ENCODE peak calls at places on chromosomes 16 and 17, in six cellular contexts. One of them, this sample, is unnamed.

GRCh38 chr16:87233928-87234327 is 83.3 kb downstream of the C16orf95 start:
- DNase-seq in PC-9: no peak
- DNase-seq in MM.1S: no peak
- DNase-seq in GM23248: peak; percentile 61
- DNase-seq in HCT116: no peak
- DNase-seq in PC-3: no peak
- DNase-seq in this sample: peak; percentile 48

GRCh38 chr16:35102780-35103403 is 1643.5 kb downstream of the TP53TG3F start:
- DNase-seq in PC-9: peak; percentile 48
- DNase-seq in MM.1S: no peak
- DNase-seq in GM23248: peak; percentile 0
- DNase-seq in HCT116: no peak
- DNase-seq in PC-3: no peak
- DNase-seq in this sample: peak; percentile 16

GRCh38 chr17:14922421-14922820 is 342.7 kb downstream of the PMP22 start:
- DNase-seq in PC-9: no peak
- DNase-seq in MM.1S: no peak
- DNase-seq in GM23248: peak; percentile 45
- DNase-seq in HCT116: no peak
- DNase-seq in PC-3: no peak
- DNase-seq in this sample: no peak

GRCh38 chr16:84176192-84177053 is 10.4 kb downstream of the TAF1C start:
- DNase-seq in PC-9: no peak
- DNase-seq in MM.1S: no peak
- DNase-seq in GM23248: no peak
- DNase-seq in HCT116: no peak
- DNase-seq in PC-3: no peak
- DNase-seq in this sample: no peak

GRCh38 chr17:83105512-83105911 is 26.1 kb downstream of the METRNL start:
- DNase-seq in PC-9: no peak
- DNase-seq in MM.1S: no peak
- DNase-seq in GM23248: peak; percentile 58
- DNase-seq in HCT116: no peak
- DNase-seq in PC-3: no peak
- DNase-seq in this sample: no peak

GRCh38 chr17:8288336-8289102 is at the start of gene RANGRF:
- DNase-seq in PC-9: peak; percentile 86
- DNase-seq in MM.1S: peak; percentile 91
- DNase-seq in GM23248: peak; percentile 95
- DNase-seq in HCT116: peak; percentile 62
- DNase-seq in PC-3: peak; percentile 67
- DNase-seq in this sample: peak; percentile 98

GRCh38 chr16:87957296-87958069 is 6.2 kb downstream of the BANP start:
- DNase-seq in PC-9: no peak
- DNase-seq in MM.1S: no peak
- DNase-seq in GM23248: no peak
- DNase-seq in HCT116: no peak
- DNase-seq in PC-3: no peak
- DNase-seq in this sample: no peak

GRCh38 chr17:42276609-42277341 is 584 bp upstream of the STAT5B start:
- DNase-seq in PC-9: peak; percentile 54
- DNase-seq in MM.1S: no peak
- DNase-seq in GM23248: peak; percentile 84
- DNase-seq in HCT116: no peak
- DNase-seq in PC-3: no peak
- DNase-seq in this sample: peak; percentile 66

DNA sequence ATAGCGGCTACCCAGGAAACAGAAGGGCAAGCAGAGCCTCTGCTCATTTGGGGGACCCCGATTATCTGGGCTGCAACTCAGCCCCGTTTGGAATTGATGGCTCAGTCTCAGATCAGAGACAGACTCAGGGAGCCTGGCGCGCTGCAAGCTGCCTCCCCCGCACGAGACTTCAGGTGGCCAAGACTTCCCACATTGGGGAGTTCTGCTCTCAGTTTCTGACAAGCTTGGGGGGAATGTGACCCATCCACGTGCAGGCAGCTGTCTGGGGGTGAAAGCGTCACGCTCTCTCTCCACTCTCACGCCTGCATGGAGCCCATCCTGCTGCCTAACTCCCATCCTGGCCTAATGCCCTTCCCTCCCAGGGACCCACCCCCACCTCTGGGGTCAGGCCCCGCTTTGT is 157.6 kb upstream of the GSE1 start:
- DNase-seq in PC-9: no peak
- DNase-seq in MM.1S: no peak
- DNase-seq in GM23248: no peak
- DNase-seq in HCT116: no peak
- DNase-seq in PC-3: no peak
- DNase-seq in this sample: no peak
- H3K9me2 ChIP-seq in PC-9: no peaks in the 10 kb centered on the region
- H3K9me2 ChIP-seq in MM.1S: no peaks in the 10 kb centered on the region
- H3K9me2 ChIP-seq in GM23248: no peaks in the 10 kb centered on the region
- H3K9me2 ChIP-seq in HCT116: no peaks in the 10 kb centered on the region
- H3K9me2 ChIP-seq in PC-3: no peaks in the 10 kb centered on the region
- H3K9me2 ChIP-seq in this sample: no peaks in the 10 kb centered on the region

GRCh38 chr17:74951065-74951464 is 15.4 kb downstream of the OTOP3 start:
- DNase-seq in PC-9: no peak
- DNase-seq in MM.1S: no peak
- DNase-seq in GM23248: no peak
- DNase-seq in HCT116: no peak
- DNase-seq in PC-3: no peak
- DNase-seq in this sample: no peak
- H3K9me2 ChIP-seq in PC-9: no peaks in the 10 kb centered on the region
- H3K9me2 ChIP-seq in MM.1S: no peaks in the 10 kb centered on the region
- H3K9me2 ChIP-seq in GM23248: no peaks in the 10 kb centered on the region
- H3K9me2 ChIP-seq in HCT116: no peaks in the 10 kb centered on the region
- H3K9me2 ChIP-seq in PC-3: no peaks in the 10 kb centered on the region
- H3K9me2 ChIP-seq in this sample: no peaks in the 10 kb centered on the region

DNA sequence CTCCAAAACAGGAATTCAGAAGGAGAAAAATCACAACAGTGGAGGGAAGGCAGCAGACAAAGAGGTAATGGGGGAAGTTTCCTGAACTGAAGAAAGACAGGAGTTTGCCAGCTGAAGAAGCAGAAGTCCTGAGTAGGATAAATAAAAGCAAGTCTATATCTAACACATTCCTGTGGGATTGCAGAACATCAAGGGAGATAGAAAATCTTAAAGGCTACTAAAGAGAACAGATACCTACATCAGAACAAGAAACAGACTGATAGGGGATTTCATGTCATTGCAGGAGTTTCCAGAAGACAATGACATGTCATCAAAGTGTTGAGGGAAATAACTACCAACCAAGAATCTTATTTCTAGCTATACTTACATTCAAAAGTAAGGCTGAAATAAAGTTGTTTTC is 21.3 kb upstream of the CRYBA1 start:
- DNase-seq in PC-9: no peak
- DNase-seq in MM.1S: no peak
- DNase-seq in GM23248: no peak
- DNase-seq in HCT116: no peak
- DNase-seq in PC-3: no peak
- DNase-seq in this sample: no peak
- H3K9me2 ChIP-seq in PC-9: no peaks in the 10 kb centered on the region
- H3K9me2 ChIP-seq in MM.1S: no peaks in the 10 kb centered on the region
- H3K9me2 ChIP-seq in GM23248: no peaks in the 10 kb centered on the region
- H3K9me2 ChIP-seq in HCT116: no peaks in the 10 kb centered on the region
- H3K9me2 ChIP-seq in PC-3: no peaks in the 10 kb centered on the region
- H3K9me2 ChIP-seq in this sample: no peaks in the 10 kb centered on the region

DNA sequence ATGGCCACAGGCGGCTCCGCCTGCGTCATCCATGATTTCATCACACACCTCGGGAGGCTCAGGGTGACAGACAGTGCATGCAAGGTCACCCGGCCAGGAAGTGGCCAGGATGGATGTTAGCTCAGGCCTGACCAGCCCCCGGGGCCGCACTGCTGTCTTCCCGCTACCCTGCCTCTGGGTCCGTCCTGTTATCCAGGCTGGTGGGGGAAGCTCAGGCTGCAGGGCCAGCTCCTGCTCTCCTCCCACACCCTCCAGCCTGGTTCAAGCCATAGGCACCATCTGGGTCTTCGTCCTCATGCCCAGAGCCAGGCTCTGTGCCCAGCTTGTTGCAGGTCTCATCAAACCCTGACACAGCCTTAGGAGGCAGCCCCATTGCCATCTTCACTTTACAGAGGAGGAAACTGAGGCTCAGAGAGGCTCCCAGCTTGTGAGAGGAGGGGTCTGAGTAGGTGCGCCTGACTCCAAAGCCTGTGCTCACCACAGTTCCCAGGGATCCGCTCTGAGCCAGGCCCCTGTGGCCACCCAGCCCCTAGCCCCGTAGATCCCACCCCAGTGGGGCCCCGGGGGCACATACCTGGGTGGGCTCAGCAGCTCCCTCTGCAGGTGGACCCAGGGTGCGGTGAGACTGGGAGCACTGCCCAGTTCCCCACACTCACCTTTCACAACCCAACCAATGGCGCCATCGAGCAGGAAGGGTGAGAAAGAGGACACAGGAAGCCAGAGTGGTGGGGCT is 414 bp upstream of the ADGRG3 start:
- DNase-seq in PC-9: no peak
- DNase-seq in MM.1S: no peak
- DNase-seq in GM23248: no peak
- DNase-seq in HCT116: no peak
- DNase-seq in PC-3: no peak
- DNase-seq in this sample: peak; percentile 63
- H3K9me2 ChIP-seq in PC-9: no peaks in the 10 kb centered on the region
- H3K9me2 ChIP-seq in MM.1S: no peaks in the 10 kb centered on the region
- H3K9me2 ChIP-seq in GM23248: no peaks in the 10 kb centered on the region
- H3K9me2 ChIP-seq in HCT116: no peaks in the 10 kb centered on the region
- H3K9me2 ChIP-seq in PC-3: no peaks in the 10 kb centered on the region
- H3K9me2 ChIP-seq in this sample: no peaks in the 10 kb centered on the region

GRCh38 chr17:44875761-44876160 is 23.5 kb downstream of the EFTUD2 start:
- DNase-seq in PC-9: no peak
- DNase-seq in MM.1S: no peak
- DNase-seq in GM23248: no peak
- DNase-seq in HCT116: no peak
- DNase-seq in PC-3: no peak
- DNase-seq in this sample: no peak

GRCh38 chr17:44877121-44877520 is 22.1 kb downstream of the EFTUD2 start:
- DNase-seq in PC-9: no peak
- DNase-seq in MM.1S: no peak
- DNase-seq in GM23248: no peak
- DNase-seq in HCT116: no peak
- DNase-seq in PC-3: no peak
- DNase-seq in this sample: no peak

GRCh38 chr17:44884941-44885340 is 14.3 kb downstream of the EFTUD2 start:
- DNase-seq in PC-9: no peak
- DNase-seq in MM.1S: no peak
- DNase-seq in GM23248: no peak
- DNase-seq in HCT116: no peak
- DNase-seq in PC-3: no peak
- DNase-seq in this sample: no peak

GRCh38 chr17:44878627-44879221 is 20.5 kb downstream of the EFTUD2 start:
- DNase-seq in PC-9: no peak
- DNase-seq in MM.1S: peak; percentile 53
- DNase-seq in GM23248: peak; percentile 64
- DNase-seq in HCT116: peak; percentile 6
- DNase-seq in PC-3: peak; percentile 65
- DNase-seq in this sample: peak; percentile 72

GRCh38 chr17:44881145-44881544 is 18.1 kb downstream of the EFTUD2 start:
- DNase-seq in PC-9: no peak
- DNase-seq in MM.1S: no peak
- DNase-seq in GM23248: no peak
- DNase-seq in HCT116: no peak
- DNase-seq in PC-3: no peak
- DNase-seq in this sample: no peak
- H3K9me2 ChIP-seq in PC-9: no peaks in the 10 kb centered on the region
- H3K9me2 ChIP-seq in MM.1S: no peaks in the 10 kb centered on the region
- H3K9me2 ChIP-seq in GM23248: no peaks in the 10 kb centered on the region
- H3K9me2 ChIP-seq in HCT116: no peaks in the 10 kb centered on the region
- H3K9me2 ChIP-seq in PC-3: no peaks in the 10 kb centered on the region
- H3K9me2 ChIP-seq in this sample: no peaks in the 10 kb centered on the region

GRCh38 chr16:67431805-67432476 is 1.0 kb downstream of the HSD11B2 start:
- DNase-seq in PC-9: no peak
- DNase-seq in MM.1S: no peak
- DNase-seq in GM23248: no peak
- DNase-seq in HCT116: no peak
- DNase-seq in PC-3: no peak
- DNase-seq in this sample: peak; percentile 65
- H3K9me2 ChIP-seq in PC-9: no peaks in the 10 kb centered on the region
- H3K9me2 ChIP-seq in MM.1S: no peaks in the 10 kb centered on the region
- H3K9me2 ChIP-seq in GM23248: no peaks in the 10 kb centered on the region
- H3K9me2 ChIP-seq in HCT116: no peaks in the 10 kb centered on the region
- H3K9me2 ChIP-seq in PC-3: no peaks in the 10 kb centered on the region
- H3K9me2 ChIP-seq in this sample: no peaks in the 10 kb centered on the region

This sample was measured in GM23338.